ENCODE peak calls at places on chromosomes 11 and 22, in eight cellular contexts. E is sigmoid colon, O is heart right ventricle, P is tibial nerve, L is tibial artery, I is breast epithelium, W is AG04450, N is MM.1S. J is an unnamed sample. For H3K27me3, the result is how much of the 10 kb centered on the place peaks cover.

GRCh38 chr11:27201454-27202302 is 161.1 kb downstream of the BBOX1 start:
- DNase-seq in E (peak), O (peak), P (peak), L (peak), I (no peak), W (no peak), N (no peak), J (peak)

GRCh38 chr22:31144223-31144622 is 3.9 kb upstream of the PLA2G3 start:
- DNase-seq in E (no peak), O (no peak), P (no peak), L (no peak), I (no peak), W (no peak), N (no peak), J (no peak)

GRCh38 chr11:3986301-3986700 is 108.3 kb upstream of the RRM1 start:
- DNase-seq in E (no peak), O (no peak), P (no peak), L (no peak), I (no peak), W (no peak), N (no peak), J (no peak)

GRCh38 chr11:76903325-76903724 is 42.6 kb downstream of the ACER3 start:
- DNase-seq in E (no peak), O (no peak), P (no peak), L (no peak), I (no peak), W (no peak), N (no peak), J (no peak)

GRCh38 chr22:42397332-42398246 is 34.6 kb downstream of the NFAM1 start:
- DNase-seq in E (peak), O (peak), P (peak), L (peak), I (no peak), W (no peak), N (no peak), J (no peak)

GRCh38 chr11:78030429-78031325 is 7.6 kb upstream of the KCTD14 start:
- DNase-seq in E (peak), O (peak), P (peak), L (no peak), I (peak), W (no peak), N (no peak), J (no peak)

GRCh38 chr11:62602141-62603071 is 741 bp upstream of the MTA2 start:
- DNase-seq in E (peak), O (peak), P (peak), L (peak), I (peak), W (no peak), N (no peak), J (peak)

GRCh38 chr22:40002935-40003715 is 8.4 kb downstream of the FAM83F start:
- DNase-seq in E (no peak), O (no peak), P (no peak), L (no peak), I (no peak), W (no peak), N (no peak), J (no peak)

GRCh38 chr11:83194284-83195175 is 1.0 kb downstream of the ANKRD42 start:
- DNase-seq in E (peak), O (peak), P (peak), L (peak), I (peak), W (no peak), N (peak), J (peak)

GRCh38 chr22:31104869-31105268 is 2.5 kb downstream of the SELENOM start:
- DNase-seq in E (peak), O (peak), P (no peak), L (peak), I (no peak), W (no peak), N (no peak), J (no peak)

GRCh38 chr22:23289851-23290724 is 109.8 kb downstream of the BCR start:
- DNase-seq in E (peak), O (peak), P (peak), L (peak), I (no peak), W (no peak), N (peak), J (peak)

GRCh38 chr11:118921929-118922744 is 3.6 kb downstream of the BCL9L start:
- DNase-seq in E (peak), O (peak), P (no peak), L (peak), I (peak), W (no peak), N (no peak), J (peak)

GRCh38 chr11:29293825-29294224 is 723.0 kb downstream of the KCNA4 start:
- DNase-seq in E (no peak), O (no peak), P (no peak), L (no peak), I (no peak), W (peak), N (peak), J (peak)

GRCh38 chr11:109076870-109077269 is 345.1 kb upstream of the C11orf87 start:
- DNase-seq in E (no peak), O (no peak), P (no peak), L (no peak), I (no peak), W (no peak), N (no peak), J (no peak)

GRCh38 chr11:65041206-65042035 is at the start of gene SAC3D1:
- DNase-seq in E (no peak), O (peak), P (no peak), L (peak), I (no peak), W (no peak), N (peak), J (peak)

GRCh38 chr11:120400564-120401364 is 64.6 kb downstream of the ARHGEF12 start:
- DNase-seq in E (no peak), O (peak), P (peak), L (peak), I (no peak), W (peak), N (no peak), J (peak)

GRCh38 chr11:78795862-78796261 is 221.2 kb upstream of the NARS2 start:
- DNase-seq in E (no peak), O (no peak), P (no peak), L (no peak), I (no peak), W (no peak), N (no peak), J (no peak)

GRCh38 chr22:39091136-39092081 is 5.6 kb upstream of the APOBEC3H start:
- DNase-seq in E (no peak), O (no peak), P (no peak), L (no peak), I (no peak), W (no peak), N (no peak), J (no peak)

GRCh38 chr22:36327922-36328551 is 59.7 kb downstream of the MYH9 start:
- DNase-seq in E (peak), O (peak), P (no peak), L (peak), I (no peak), W (peak), N (no peak), J (no peak)

GRCh38 chr22:27139935-27140493 is 482.6 kb downstream of the MIAT start:
- DNase-seq in E (peak), O (no peak), P (no peak), L (peak), I (no peak), W (no peak), N (no peak), J (peak)

GRCh38 chr11:68150029-68150428 is 28.8 kb upstream of the CHKA start:
- DNase-seq in E (no peak), O (no peak), P (no peak), L (no peak), I (no peak), W (no peak), N (no peak), J (no peak)

GRCh38 chr11:86938900-86939880 is 16.0 kb downstream of the FZD4 start:
- DNase-seq in E (no peak), O (peak), P (peak), L (no peak), I (no peak), W (no peak), N (peak), J (peak)

DNA sequence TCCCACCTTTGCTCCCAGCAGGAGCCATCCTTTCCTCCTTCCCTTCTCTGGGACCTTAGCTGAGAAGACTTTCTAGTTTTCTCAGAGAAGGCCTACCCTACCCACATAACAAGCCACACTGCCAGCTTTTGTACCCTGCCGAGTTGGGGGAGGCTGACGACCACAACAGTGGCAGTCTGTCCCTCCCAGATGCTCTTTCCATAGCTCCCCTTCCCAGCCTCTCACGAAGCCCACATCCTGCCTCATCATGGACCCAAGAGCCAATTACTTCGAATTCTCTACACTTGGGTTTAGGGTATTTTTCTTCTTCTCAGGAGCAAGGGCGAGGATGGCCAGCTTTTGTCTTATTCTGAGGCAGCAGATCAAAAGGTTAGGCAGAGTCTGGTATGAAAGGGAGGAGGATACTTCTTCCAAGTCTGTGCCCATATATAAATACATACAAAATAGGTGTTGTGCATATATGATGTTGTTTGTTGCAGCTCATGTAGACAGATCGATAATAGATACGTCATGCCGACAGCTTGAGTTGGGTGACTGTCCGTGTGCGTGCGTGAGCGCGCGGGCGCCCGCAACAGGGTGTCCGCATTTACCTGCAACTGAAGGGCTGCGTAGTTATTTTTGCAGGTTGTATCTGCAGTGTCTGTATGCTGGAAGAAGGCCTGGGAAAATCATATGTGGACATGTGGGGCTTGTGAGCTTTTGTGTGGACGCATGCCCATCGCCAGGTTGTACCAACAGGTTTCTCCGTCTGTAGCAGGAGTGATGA is 846 bp upstream of the NRGN start:
- DNase-seq in E (no peak), O (no peak), P (no peak), L (no peak), I (no peak), W (no peak), N (no peak), J (no peak)
- H3K4me3 ChIP-seq in E (peak), O (peak), P (no peak), L (peak), I (peak), W (peak), N (peak), J (no peak)

DNA sequence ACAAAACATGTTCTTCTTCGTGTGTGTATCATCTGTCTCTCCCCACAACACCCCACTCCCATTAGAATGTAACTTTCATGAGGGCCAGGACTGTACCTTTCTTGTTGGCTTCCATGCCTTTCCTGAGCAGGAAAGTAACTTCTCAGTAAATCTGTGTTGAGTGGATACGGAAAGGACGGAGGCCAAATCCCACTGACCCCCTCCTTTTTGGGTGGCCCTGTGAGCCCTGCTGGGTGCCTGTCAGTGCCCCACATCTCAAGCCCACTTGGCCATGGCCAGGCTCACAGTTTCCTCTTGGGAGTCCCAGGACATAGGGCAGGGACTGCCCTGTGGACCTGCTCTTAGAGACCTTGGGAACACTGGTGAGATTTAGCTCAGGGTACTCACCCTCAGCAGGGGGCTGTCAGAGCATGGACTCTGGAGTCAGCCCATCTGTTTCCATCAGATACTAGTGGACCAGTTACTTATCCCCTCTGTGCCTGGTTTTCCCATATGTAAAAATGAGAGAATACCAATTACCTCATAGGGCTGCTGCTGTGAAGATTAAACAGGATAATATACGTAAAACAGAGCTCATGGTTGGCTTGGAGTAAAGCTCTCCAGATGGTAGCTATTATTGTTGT is 1.1 kb upstream of the C11orf96 start:
- DNase-seq in E (peak), O (no peak), P (no peak), L (no peak), I (no peak), W (no peak), N (no peak), J (no peak)
- H3K27ac ChIP-seq in E (peak), O (peak), P (peak), L (peak), I (no peak), W (no peak), N (no peak), J (peak)

GRCh38 chr11:70559516-70559915 is 161.2 kb downstream of the CTTN start:
- DNase-seq in E (no peak), O (no peak), P (no peak), L (no peak), I (no peak), W (no peak), N (no peak), J (no peak)
- H3K27me3 ChIP-seq in E (under half), O (under half), P (under half), L (under half), I (under half), W (under half), N (half or more), J (under half)

DNA sequence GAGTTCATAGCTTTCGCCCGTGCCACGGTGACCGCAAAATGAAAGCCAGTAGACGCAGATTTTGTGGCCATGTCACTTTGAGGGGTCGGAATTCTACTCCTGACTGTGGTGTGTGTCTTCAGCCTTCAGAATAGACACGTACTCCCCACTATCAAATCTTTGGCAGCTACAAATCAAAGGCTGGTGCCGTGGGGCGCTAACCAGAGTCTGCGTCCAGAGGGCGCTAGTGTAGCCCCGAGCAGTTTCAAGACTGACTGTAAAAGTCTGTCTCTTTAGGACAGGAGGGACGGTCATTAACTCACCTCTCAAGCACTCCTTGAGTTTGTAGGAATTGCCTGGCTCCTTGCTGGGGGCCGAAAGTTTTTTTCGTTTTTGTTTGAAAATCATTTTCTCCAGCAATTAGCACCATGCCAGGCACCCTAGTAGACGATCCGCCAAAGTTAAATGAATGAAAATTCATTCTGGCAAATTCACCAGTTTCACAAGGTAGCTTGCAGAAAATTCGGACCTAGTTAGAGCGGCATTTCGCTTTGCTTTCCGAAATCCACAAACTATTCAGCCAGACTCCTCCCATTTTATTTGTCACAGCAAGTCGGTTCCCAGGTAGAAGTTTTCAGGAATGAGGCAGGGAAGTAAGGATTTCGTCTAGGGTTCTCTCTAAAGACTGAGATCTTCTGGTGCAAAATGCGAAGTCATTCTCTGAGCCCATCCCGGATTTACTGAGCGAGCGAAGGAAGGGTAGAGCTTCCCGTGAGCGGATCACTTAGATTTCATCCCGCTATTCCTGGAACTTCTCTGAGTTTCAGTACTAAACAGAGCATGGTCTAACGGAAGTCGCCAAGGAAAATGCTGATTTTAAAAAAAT is 2.8 kb upstream of the CALCA start:
- DNase-seq in E (no peak), O (no peak), P (peak), L (no peak), I (no peak), W (no peak), N (peak), J (peak)
- H3K4me3 ChIP-seq in E (peak), O (peak), P (no peak), L (peak), I (no peak), W (no peak), N (peak), J (no peak)

GRCh38 chr11:122661182-122661945 is 5.8 kb downstream of the UBASH3B start:
- DNase-seq in E (no peak), O (no peak), P (no peak), L (no peak), I (no peak), W (no peak), N (no peak), J (no peak)
- H3K27ac ChIP-seq in E (no peak), O (no peak), P (no peak), L (no peak), I (no peak), W (peak), N (no peak), J (no peak)

DNA sequence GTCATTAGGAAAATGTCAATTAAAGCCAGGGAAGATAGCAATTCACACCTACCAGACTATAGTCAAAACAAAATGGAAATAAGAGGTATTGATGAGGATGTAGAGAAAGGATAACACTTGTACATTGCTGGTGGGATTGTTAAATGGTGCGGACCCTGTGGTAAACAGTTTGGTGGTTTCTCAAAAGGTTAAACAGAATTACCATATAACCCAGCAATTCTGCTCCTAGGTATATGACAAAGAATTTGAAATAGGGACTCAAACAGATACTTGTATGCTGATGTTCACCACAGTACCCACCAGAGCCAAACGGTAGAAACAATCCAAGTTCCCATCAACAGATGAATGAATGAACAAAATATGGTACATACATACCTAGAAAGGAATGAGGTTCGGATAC is 33.0 kb upstream of the TOP3B start:
- DNase-seq in E (no peak), O (no peak), P (no peak), L (no peak), I (no peak), W (no peak), N (no peak), J (no peak)
- H3K27me3 ChIP-seq in E (under half), O (under half), P (under half), L (under half), I (under half), W (under half), N (under half), J (under half)